ENCODE peak calls at places on chromosomes 11 and 22, in four cellular contexts. X is effector memory CD8-positive, alpha-beta T cell; P is T-helper 1 cell; V is activated CD8-positive, alpha-beta memory T cell treated with anti-CD3 and anti-CD28 coated beads, Interleukin-2, amount 10 ng/mL, durations not matched to agents 7 days and 5 days. N is an unnamed sample.

GRCh38 chr11:8361664-8362210 is 98.1 kb upstream of the LMO1 start:
- DNase-seq in X (no peak), P (no peak), V (no peak), N (no peak)

GRCh38 chr22:33986167-33986771 is 66.0 kb upstream of the LARGE1 start:
- DNase-seq in X (no peak), P (no peak), V (no peak), N (no peak)

GRCh38 chr22:35085621-35086020 is 19.7 kb downstream of the ISX start:
- DNase-seq in X (no peak), P (no peak), V (no peak), N (no peak)

GRCh38 chr22:23147632-23148387 is 2.5 kb downstream of the RAB36 start:
- DNase-seq in X (no peak), P (no peak), V (no peak), N (no peak)

GRCh38 chr22:38266120-38266519 is 6.7 kb downstream of the TMEM184B start:
- DNase-seq in X (no peak), P (no peak), V (no peak), N (no peak)

GRCh38 chr11:77440678-77441077 is 33.2 kb downstream of the PAK1 start:
- DNase-seq in X (no peak), P (no peak), V (no peak), N (no peak)

GRCh38 chr11:26820739-26821138 is 98.9 kb upstream of the SLC5A12 start:
- DNase-seq in X (no peak), P (no peak), V (no peak), N (no peak)

GRCh38 chr22:22934543-22935055 is 47.0 kb downstream of the IGLL5 start:
- DNase-seq in X (no peak), P (no peak), V (no peak), N (no peak)

GRCh38 chr11:120208777-120209176 is 2.1 kb upstream of the OAF start:
- DNase-seq in X (no peak), P (no peak), V (no peak), N (no peak)

GRCh38 chr11:534592-535518 is 521 bp downstream of the HRAS start:
- DNase-seq in X (no peak), P (no peak), V (no peak), N (no peak)

GRCh38 chr11:86495341-86495740 is 120.7 kb downstream of the CCDC81 start:
- DNase-seq in X (no peak), P (no peak), V (no peak), N (no peak)

GRCh38 chr11:47433991-47434786 is 8.0 kb upstream of the PSMC3 start:
- DNase-seq in X (no peak), P (no peak), V (no peak), N (no peak)

GRCh38 chr22:23532756-23533155 is 47.3 kb downstream of the IGLL1 start:
- DNase-seq in X (no peak), P (no peak), V (no peak), N (no peak)

GRCh38 chr22:37048133-37048532 is 3.4 kb upstream of the KCTD17 start:
- DNase-seq in X (no peak), P (no peak), V (no peak), N (no peak)

GRCh38 chr11:66976048-66976467 is 954 bp downstream of the C11orf86 start:
- DNase-seq in X (no peak), P (no peak), V (no peak), N (no peak)

N was measured in CD4-positive, alpha-beta T cell.